ENCODE peak calls at places on chromosome 18, in nine cellular contexts. M is HL-60, N is WERI-Rb-1, U is tibial artery, C is GM12865, S is heart left ventricle, I is pancreas, K is BE2C, B is astrocyte of the spinal cord. P is an unnamed sample.

GRCh38 chr18:55838841-55839240 is 250.8 kb upstream of the TCF4 start:
- DNase-seq in M (no peak), N (no peak), U (no peak), C (no peak), S (no peak), I (no peak), K (no peak), B (peak; percentile 56), P (no peak)

GRCh38 chr18:55031164-55031563 is 71.9 kb upstream of the CCDC68 start:
- DNase-seq in M (no peak), N (no peak), U (no peak), C (no peak), S (no peak), I (no peak), K (no peak), B (no peak), P (no peak)

GRCh38 chr18:53375641-53376040 is 848.8 kb downstream of the MBD2 start:
- DNase-seq in M (no peak), N (no peak), U (no peak), C (no peak), S (no peak), I (no peak), K (no peak), B (no peak), P (no peak)

GRCh38 chr18:57587262-57587661 is 760 bp upstream of the FECH start:
- DNase-seq in M (no peak), N (no peak), U (no peak), C (no peak), S (no peak), I (no peak), K (no peak), B (no peak), P (no peak)

GRCh38 chr18:73639788-73640187 is 507.8 kb downstream of the FBXO15 start:
- DNase-seq in M (no peak), N (no peak), U (no peak), C (no peak), S (no peak), I (no peak), K (no peak), B (no peak), P (no peak)

GRCh38 chr18:37564796-37565137 is 831 bp downstream of the CELF4 start:
- DNase-seq in M (no peak), N (no peak), U (no peak), C (no peak), S (peak; percentile 74), I (no peak), K (no peak), B (peak; percentile 38), P (no peak)

GRCh38 chr18:59220784-59221765 is 1.1 kb downstream of the GRP start:
- DNase-seq in M (no peak), N (peak; percentile 53), U (no peak), C (no peak), S (no peak), I (no peak), K (no peak), B (no peak), P (no peak)

GRCh38 chr18:77632738-77633137 is 383.1 kb downstream of the GALR1 start:
- DNase-seq in M (peak; percentile 54), N (no peak), U (no peak), C (no peak), S (no peak), I (no peak), K (no peak), B (no peak), P (no peak)

GRCh38 chr18:48538531-48539405 is at the start of gene CTIF:
- DNase-seq in M (peak; percentile 97), N (peak; percentile 99), U (peak; percentile 99), C (peak; percentile 82), S (peak; percentile 97), I (peak; percentile 95), K (peak; percentile 92), B (peak; percentile 98), P (peak; percentile 84)

GRCh38 chr18:29418136-29418535 is 1241.2 kb upstream of the CDH2 start:
- DNase-seq in M (no peak), N (no peak), U (no peak), C (no peak), S (no peak), I (no peak), K (no peak), B (peak; percentile 49), P (peak; percentile 4)

GRCh38 chr18:68714356-68714706 is 577 bp downstream of the TMX3 start:
- DNase-seq in M (no peak), N (peak; percentile 9), U (no peak), C (peak; percentile 14), S (no peak), I (no peak), K (no peak), B (peak; percentile 14), P (no peak)

GRCh38 chr18:62454527-62454926 is 68.3 kb upstream of the ZCCHC2 start:
- DNase-seq in M (no peak), N (no peak), U (no peak), C (no peak), S (no peak), I (no peak), K (no peak), B (no peak), P (no peak)

GRCh38 chr18:5051207-5051606 is 145.8 kb downstream of the AKAIN1 start:
- DNase-seq in M (no peak), N (no peak), U (no peak), C (peak; percentile 17), S (no peak), I (no peak), K (no peak), B (no peak), P (no peak)

GRCh38 chr18:9683418-9684396 is 24.4 kb upstream of the RAB31 start:
- DNase-seq in M (peak; percentile 79), N (no peak), U (peak; percentile 73), C (no peak), S (no peak), I (no peak), K (no peak), B (peak; percentile 79), P (no peak)

GRCh38 chr18:77101410-77102245 is 31.0 kb downstream of the MBP start:
- DNase-seq in M (peak; percentile 92), N (no peak), U (peak; percentile 90), C (peak; percentile 79), S (peak; percentile 72), I (no peak), K (no peak), B (peak; percentile 98), P (peak; percentile 91)

GRCh38 chr18:13362617-13363016 is 144.1 kb downstream of the LDLRAD4 start:
- DNase-seq in M (no peak), N (no peak), U (no peak), C (no peak), S (no peak), I (no peak), K (no peak), B (no peak), P (no peak)

GRCh38 chr18:13366541-13366940 is 148.0 kb downstream of the LDLRAD4 start:
- DNase-seq in M (no peak), N (no peak), U (no peak), C (no peak), S (no peak), I (no peak), K (no peak), B (no peak), P (no peak)

GRCh38 chr18:13366131-13366530 is 147.6 kb downstream of the LDLRAD4 start:
- DNase-seq in M (no peak), N (no peak), U (no peak), C (no peak), S (no peak), I (no peak), K (no peak), B (no peak), P (no peak)

GRCh38 chr18:13366977-13367892 is 148.7 kb downstream of the LDLRAD4 start:
- DNase-seq in M (no peak), N (no peak), U (no peak), C (no peak), S (no peak), I (no peak), K (no peak), B (no peak), P (no peak)

GRCh38 chr18:13364721-13365205 is 146.2 kb downstream of the LDLRAD4 start:
- DNase-seq in M (no peak), N (no peak), U (no peak), C (no peak), S (no peak), I (no peak), K (no peak), B (no peak), P (no peak)
- TF ChIP-seq CTCF in M (no peak), N (no peak), U (no peak), C (no peak), S (no peak), I (no peak), K (no peak), B (no peak), P (no peak)

GRCh38 chr18:46632401-46633089 is 24.5 kb downstream of the LOXHD1 start:
- DNase-seq in M (no peak), N (no peak), U (no peak), C (no peak), S (no peak), I (no peak), K (no peak), B (no peak), P (no peak)
- H3K4me3 ChIP-seq in M (no peak overlapping the region), N (no peak overlapping the region), U (no peak overlapping the region), C (no peak overlapping the region), S (no peak overlapping the region), I (no peak overlapping the region), K (no peak overlapping the region), B (no peak overlapping the region), P (no peak overlapping the region)

GRCh38 chr18:80034852-80035406 is 695 bp downstream of the RBFA start:
- DNase-seq in M (no peak), N (no peak), U (no peak), C (no peak), S (no peak), I (no peak), K (no peak), B (peak; percentile 1), P (no peak)
- TF ChIP-seq CTCF in M (no peak), N (no peak), U (no peak), C (no peak), S (no peak), I (no peak), K (no peak), B (no peak), P (no peak)

GRCh38 chr18:8003878-8004675 is 437.0 kb downstream of the PTPRM start:
- DNase-seq in M (no peak), N (no peak), U (no peak), C (no peak), S (no peak), I (no peak), K (no peak), B (peak; percentile 69), P (no peak)
- H3K4me3 ChIP-seq in M (no peak overlapping the region), N (no peak overlapping the region), U (no peak overlapping the region), C (no peak overlapping the region), S (peak overlapping the region; percentile 7), I (no peak overlapping the region), K (no peak overlapping the region), B (no peak overlapping the region), P (no peak overlapping the region)